ENCODE peak calls at places on chromosomes 3 and 15, in four cellular contexts. C, E, Y and D are unnamed samples.

GRCh38 chr15:31236184-31237041 is 90.2 kb upstream of the KLF13 start:
- DNase-seq in Y (peak), C (no peak), E (peak), D (no peak)

GRCh38 chr3:12648384-12648959 is 15.4 kb downstream of the RAF1 start:
- DNase-seq in E (no peak), C (no peak), Y (no peak), D (no peak)

GRCh38 chr3:52088445-52089367 is 32.3 kb upstream of the DUSP7 start:
- DNase-seq in E (no peak), Y (no peak), C (no peak), D (no peak)

GRCh38 chr3:158748237-158748828 is 16.1 kb upstream of the RARRES1 start:
- DNase-seq in E (peak), Y (no peak), C (no peak), D (no peak)

GRCh38 chr3:20039765-20040475 is at the start of gene KAT2B:
- DNase-seq in C (no peak), Y (no peak), E (peak), D (peak)

GRCh38 chr3:45528429-45528828 is 66.1 kb upstream of the LIMD1 start:
- DNase-seq in Y (no peak), C (no peak), E (no peak), D (no peak)

GRCh38 chr3:81726132-81726531 is 35.3 kb downstream of the GBE1 start:
- DNase-seq in E (no peak), C (no peak), Y (peak), D (no peak)

GRCh38 chr3:190617185-190617584 is 103.3 kb downstream of the IL1RAP start:
- DNase-seq in E (no peak), Y (no peak), C (no peak), D (no peak)

GRCh38 chr3:57059416-57059815 is 1.0 kb upstream of the SPATA12 start:
- DNase-seq in Y (no peak), E (no peak), C (no peak), D (no peak)

GRCh38 chr15:80554526-80554925 is 140.6 kb upstream of the ABHD17C start:
- DNase-seq in C (no peak), Y (no peak), E (no peak), D (no peak)

GRCh38 chr3:13548696-13549512 is at the start of gene FBLN2:
- DNase-seq in Y (no peak), E (no peak), C (no peak), D (no peak)

GRCh38 chr15:69673236-69673881 is 220.7 kb downstream of the RPLP1 start:
- DNase-seq in Y (no peak), C (no peak), E (no peak), D (no peak)

GRCh38 chr15:56537881-56538280 is 72.9 kb upstream of the MNS1 start:
- DNase-seq in Y (no peak), C (no peak), E (no peak), D (no peak)

GRCh38 chr3:139524841-139525538 is 14.6 kb downstream of the RBP1 start:
- DNase-seq in E (no peak), Y (no peak), C (no peak), D (no peak)

GRCh38 chr15:40232625-40233070 is 6.2 kb upstream of the PAK6 start:
- DNase-seq in C (no peak), E (no peak), Y (no peak), D (no peak)

GRCh38 chr15:75027551-75027950 is 4.2 kb downstream of the PPCDC start:
- DNase-seq in E (no peak), Y (no peak), C (no peak), D (no peak)

GRCh38 chr3:51646091-51646490 is 25.0 kb upstream of the TEX264 start:
- DNase-seq in E (no peak), Y (no peak), C (no peak), D (no peak)

GRCh38 chr3:34646911-34647465 is 848.6 kb downstream of the PDCD6IP start:
- DNase-seq in E (no peak), C (no peak), Y (no peak), D (no peak)

GRCh38 chr3:156400062-156400461 is 154.9 kb downstream of the SSR3 start:
- DNase-seq in Y (no peak), E (no peak), C (no peak), D (no peak)

GRCh38 chr15:91496754-91497691 is 356.5 kb upstream of the SLCO3A1 start:
- DNase-seq in E (no peak), Y (no peak), C (no peak), D (no peak)

GRCh38 chr3:143331336-143331735 is 211.8 kb downstream of the CHST2 start:
- DNase-seq in Y (no peak), E (no peak), C (no peak), D (no peak)

GRCh38 chr3:117681619-117682018 is 972.0 kb downstream of the TUSC7 start:
- DNase-seq in C (no peak), E (no peak), Y (peak), D (no peak)

GRCh38 chr3:186021673-186022362 is 84.0 kb upstream of the TRA2B start:
- DNase-seq in C (peak), E (no peak), Y (peak), D (no peak)

DNA sequence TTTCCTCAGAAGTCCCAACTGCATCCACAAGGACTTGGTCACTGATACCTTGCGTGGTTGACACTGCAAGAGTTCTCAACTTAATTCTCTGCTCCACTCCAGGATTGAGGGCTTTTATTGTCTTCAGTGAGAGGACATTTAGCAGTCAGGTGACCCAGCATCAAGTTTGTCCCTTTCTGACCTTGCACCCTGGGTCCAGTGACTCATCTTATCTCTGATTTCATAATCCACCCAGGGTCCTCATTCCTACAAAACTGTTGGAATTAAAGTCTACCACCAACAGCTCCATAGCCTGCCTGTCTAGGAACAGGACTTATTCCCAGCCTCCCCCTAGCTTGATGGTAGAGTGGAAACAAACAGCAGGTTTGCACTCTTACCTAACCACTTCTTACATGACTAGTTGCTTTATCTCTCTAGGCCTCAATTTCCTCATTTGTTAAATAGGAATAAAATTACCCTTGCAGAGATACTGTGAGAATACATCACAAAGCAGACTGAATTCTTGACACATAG is 151.3 kb upstream of the LPP start:
- DNase-seq in E (no peak), C (no peak), Y (no peak), D (no peak)
- TF ChIP-seq CTCF in E (no peak), C (no peak), Y (no peak), D (no peak)

GRCh38 chr3:184965639-184966430 is 153.9 kb downstream of the VPS8 start:
- DNase-seq in Y (no peak), E (no peak), C (no peak), D (no peak)
- TF ChIP-seq CTCF in Y (no peak), E (no peak), C (no peak), D (no peak)

GRCh38 chr3:129268396-129268795 is 10.3 kb upstream of the HMCES start:
- DNase-seq in Y (no peak), C (no peak), E (no peak), D (no peak)
- TF ChIP-seq CTCF in Y (no peak), C (no peak), E (no peak), D (no peak)

DNA sequence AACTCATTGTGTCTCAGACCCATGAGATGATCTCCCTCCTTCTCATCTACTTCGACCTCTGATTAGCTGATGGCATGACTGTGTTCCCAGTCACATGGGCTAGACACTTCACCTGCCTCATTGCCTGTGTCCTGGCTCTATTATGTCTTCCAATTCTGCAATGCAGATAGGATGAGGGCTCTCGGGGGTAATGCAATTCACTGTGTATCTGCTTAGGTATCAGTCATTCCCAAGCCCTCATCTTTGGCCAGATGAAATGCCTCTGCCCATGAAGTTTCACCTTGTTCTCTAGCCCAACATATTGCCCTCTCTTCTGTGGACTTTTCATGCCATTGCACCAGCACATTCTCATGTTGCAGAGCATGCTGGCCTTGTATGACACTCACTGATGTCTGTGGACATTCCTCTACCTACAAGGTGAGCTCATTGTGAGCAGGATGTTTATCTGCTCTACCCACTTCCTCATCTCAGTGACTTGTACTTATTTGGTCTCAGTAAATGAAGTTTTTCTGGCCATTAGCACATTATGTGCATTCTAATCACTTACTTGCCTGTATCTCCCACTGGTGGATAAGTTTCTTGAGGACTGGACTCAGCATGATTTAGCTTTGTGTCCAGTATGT is 32.3 kb downstream of the MOBP start:
- DNase-seq in Y (no peak), C (no peak), E (no peak), D (no peak)
- TF ChIP-seq CTCF in Y (no peak), C (no peak), E (no peak), D (no peak)